ENCODE peak calls at places on chromosomes 2 and 18, in six cellular contexts. Y is left ventricle myocardium inferior; W is CD8-positive, alpha-beta T cell; M is uterus; L is GM20000; O is A549. R is an unnamed sample.

GRCh38 chr18:74861154-74861553 is 263.5 kb downstream of the ZNF407 start:
- DNase-seq in Y (no peak), W (no peak), M (no peak), L (no peak), O (no peak), R (no peak)

GRCh38 chr18:23228102-23229051 is 93.1 kb downstream of the CABLES1 start:
- DNase-seq in Y (peak; percentile 28), W (no peak), M (peak; percentile 65), L (peak; percentile 60), O (no peak), R (no peak)

GRCh38 chr2:113711857-113712256 is 44.6 kb downstream of the SLC35F5 start:
- DNase-seq in Y (no peak), W (no peak), M (no peak), L (no peak), O (no peak), R (no peak)

GRCh38 chr2:104702451-104702850 is 151.5 kb upstream of the POU3F3 start:
- DNase-seq in Y (no peak), W (no peak), M (no peak), L (no peak), O (no peak), R (no peak)

GRCh38 chr2:220473611-220474010 is 846.2 kb downstream of the SLC4A3 start:
- DNase-seq in Y (no peak), W (no peak), M (no peak), L (no peak), O (no peak), R (no peak)

GRCh38 chr2:170500770-170501169 is 214.4 kb upstream of the SP5 start:
- DNase-seq in Y (no peak), W (no peak), M (peak; percentile 71), L (no peak), O (no peak), R (no peak)

GRCh38 chr2:23658466-23658942 is 268.4 kb downstream of the ATAD2B start:
- DNase-seq in Y (peak; percentile 43), W (peak; percentile 17), M (no peak), L (peak; percentile 56), O (no peak), R (no peak)

GRCh38 chr2:240189686-240190085 is 49.2 kb upstream of the OTOS start:
- DNase-seq in Y (no peak), W (no peak), M (no peak), L (no peak), O (no peak), R (no peak)

GRCh38 chr2:36545871-36546416 is 52.0 kb downstream of the FEZ2 start:
- DNase-seq in Y (no peak), W (no peak), M (no peak), L (no peak), O (no peak), R (no peak)

GRCh38 chr2:36540986-36541750 is 56.8 kb downstream of the FEZ2 start:
- DNase-seq in Y (no peak), W (no peak), M (no peak), L (no peak), O (no peak), R (no peak)

GRCh38 chr2:36541891-36542595 is 55.9 kb downstream of the FEZ2 start:
- DNase-seq in Y (no peak), W (no peak), M (no peak), L (no peak), O (no peak), R (no peak)

GRCh38 chr2:36547906-36548305 is 50.1 kb downstream of the FEZ2 start:
- DNase-seq in Y (no peak), W (no peak), M (no peak), L (no peak), O (no peak), R (no peak)

DNA sequence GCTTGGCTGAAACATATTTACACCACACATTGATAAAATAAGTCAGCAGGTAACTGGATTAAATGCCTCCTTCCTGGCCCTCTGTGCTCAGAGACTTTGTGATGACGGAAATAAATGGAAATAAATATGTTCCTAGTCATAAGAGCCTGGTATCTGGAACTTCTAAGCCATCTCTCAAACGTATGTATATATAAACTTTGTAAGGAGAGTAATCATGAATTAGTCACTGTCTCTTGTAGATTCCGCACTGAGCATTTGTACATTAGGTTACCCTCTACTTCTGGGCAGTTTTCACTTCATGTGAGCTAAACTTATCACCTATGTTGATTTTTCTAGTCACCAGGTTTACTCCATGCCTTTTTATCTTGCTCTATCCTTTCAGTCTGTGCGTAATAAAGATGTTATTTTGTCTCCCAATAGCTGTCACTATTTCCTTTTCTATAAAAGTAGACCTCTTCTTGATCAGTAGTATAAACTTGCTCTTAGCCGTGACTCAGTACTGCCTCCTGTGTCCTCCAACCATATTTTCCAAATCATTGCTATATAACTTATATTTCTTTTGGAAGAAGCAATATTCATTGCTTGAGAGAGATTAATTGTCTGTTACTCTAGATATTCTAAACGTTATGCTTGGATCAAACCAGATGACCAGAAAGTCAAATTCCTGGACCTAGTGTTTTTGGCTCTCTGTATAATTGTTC is 53.2 kb downstream of the FEZ2 start:
- DNase-seq in Y (no peak), W (no peak), M (no peak), L (no peak), O (no peak), R (no peak)
- TF ChIP-seq CTCF in Y (peak; percentile 7), W (no peak), M (no peak), L (no peak), O (peak; percentile 42), R (no peak)

DNA sequence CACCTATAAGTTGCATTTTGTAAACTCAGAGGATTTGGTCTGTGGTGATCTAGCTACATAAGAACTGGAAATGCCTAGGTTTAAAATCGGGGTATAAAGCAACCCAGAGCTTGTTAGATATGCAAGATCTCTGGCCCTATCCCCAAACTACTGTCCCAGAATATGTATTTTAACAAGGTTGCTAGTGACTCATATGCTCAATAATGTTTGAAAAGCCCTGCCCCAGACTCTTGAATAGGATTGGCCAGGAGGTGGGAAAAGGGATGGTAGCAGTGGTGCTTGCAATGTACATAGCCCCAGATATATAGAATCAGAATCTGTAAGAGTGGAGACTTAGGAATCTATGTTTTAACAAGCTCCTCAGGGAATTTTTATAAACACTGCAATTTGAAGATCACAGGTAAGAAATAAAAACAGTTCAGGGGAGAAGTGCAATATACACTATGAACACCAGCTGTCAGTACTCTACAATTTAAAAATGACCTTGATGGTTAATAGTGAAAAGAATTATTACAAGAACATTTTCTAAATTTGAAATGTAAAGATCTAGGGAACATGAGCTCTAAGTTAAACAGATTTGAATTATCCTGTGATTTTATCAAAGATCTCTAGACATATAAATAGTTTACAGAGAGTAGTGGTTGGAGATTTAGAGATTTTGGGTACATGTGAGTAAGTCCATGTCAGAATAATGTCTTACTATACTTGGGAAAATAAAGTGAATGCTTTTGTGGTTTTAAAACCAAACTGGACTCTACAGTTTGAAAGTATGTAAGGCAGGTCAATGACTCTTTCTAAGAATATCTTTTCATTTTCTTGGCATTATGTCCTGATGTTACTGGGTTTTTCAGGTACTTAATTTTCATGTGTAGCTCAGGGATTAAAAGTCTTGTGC is 7.7 kb upstream of the MMADHC start:
- DNase-seq in Y (no peak), W (no peak), M (no peak), L (no peak), O (no peak), R (no peak)
- TF ChIP-seq CTCF in Y (no peak), W (no peak), M (no peak), L (no peak), O (peak; percentile 72), R (no peak)

GRCh38 chr18:79379251-79379905 is 16.4 kb upstream of the NFATC1 start:
- DNase-seq in Y (no peak), W (no peak), M (no peak), L (no peak), O (no peak), R (no peak)

GRCh38 chr18:79379931-79380815 is 15.6 kb upstream of the NFATC1 start:
- DNase-seq in Y (no peak), W (no peak), M (no peak), L (no peak), O (no peak), R (no peak)

GRCh38 chr18:79377187-79377891 is 18.4 kb upstream of the NFATC1 start:
- DNase-seq in Y (no peak), W (no peak), M (no peak), L (no peak), O (no peak), R (no peak)

GRCh38 chr18:79380816-79381806 is 14.6 kb upstream of the NFATC1 start:
- DNase-seq in Y (peak; percentile 65), W (peak; percentile 75), M (peak; percentile 74), L (peak; percentile 89), O (peak; percentile 50), R (peak; percentile 63)

DNA sequence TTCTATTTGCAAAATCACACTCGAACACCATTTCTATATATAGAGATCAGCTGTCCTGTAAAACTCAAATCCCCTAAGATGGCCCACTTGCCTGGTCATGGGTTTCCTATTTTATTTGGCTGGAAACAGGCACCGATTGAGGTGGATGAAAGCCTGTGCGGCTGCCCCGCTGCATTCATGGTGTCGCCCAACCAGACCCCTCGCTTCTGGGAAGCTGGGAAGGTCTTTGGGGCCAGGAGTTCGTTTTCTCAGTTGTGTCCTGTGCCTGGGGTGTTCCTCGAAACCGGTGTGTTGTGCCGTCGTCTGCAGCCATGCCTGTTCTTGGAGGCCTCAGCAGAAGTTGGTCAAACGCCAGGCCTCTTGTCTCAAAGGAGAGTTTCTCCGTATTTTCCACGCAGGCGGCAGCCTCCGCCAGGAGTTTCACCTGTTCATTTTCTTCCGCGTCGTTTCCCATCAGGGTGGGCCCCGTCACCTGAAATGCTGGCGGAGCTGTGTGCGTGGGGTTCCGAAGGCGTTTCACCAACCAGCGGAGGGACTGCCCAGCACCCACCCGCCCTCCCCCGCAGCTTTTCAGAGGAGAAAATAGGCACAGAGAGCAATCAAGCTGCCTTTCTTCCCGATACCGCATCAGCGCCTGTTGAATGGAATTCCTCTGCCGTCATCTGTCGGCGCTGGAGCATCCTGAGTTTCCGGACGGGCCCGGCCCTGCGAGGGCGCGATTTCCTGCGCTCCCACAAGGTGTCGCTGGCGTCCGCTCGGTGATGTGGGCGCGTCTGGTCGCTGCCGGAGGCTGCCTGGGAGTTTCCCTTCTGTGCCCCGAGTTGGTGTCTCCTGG is 17.1 kb upstream of the NFATC1 start:
- DNase-seq in Y (peak; percentile 79), W (peak; percentile 81), M (peak; percentile 71), L (peak; percentile 89), O (peak; percentile 48), R (peak; percentile 75)
- TF ChIP-seq CTCF in Y (peak; percentile 97), W (peak; percentile 94), M (peak; percentile 97), L (peak; percentile 89), O (peak; percentile 54), R (peak; percentile 93)

GRCh38 chr2:43192939-43193651 is 33.3 kb downstream of the ZFP36L2 start:
- DNase-seq in Y (no peak), W (no peak), M (no peak), L (no peak), O (no peak), R (no peak)

GRCh38 chr2:43190305-43191052 is 35.9 kb downstream of the ZFP36L2 start:
- DNase-seq in Y (no peak), W (no peak), M (no peak), L (no peak), O (no peak), R (no peak)

GRCh38 chr2:43193652-43193995 is 32.8 kb downstream of the ZFP36L2 start:
- DNase-seq in Y (no peak), W (no peak), M (no peak), L (no peak), O (no peak), R (no peak)

GRCh38 chr2:43193996-43194869 is 32.2 kb downstream of the ZFP36L2 start:
- DNase-seq in Y (no peak), W (no peak), M (no peak), L (peak; percentile 59), O (peak; percentile 89), R (no peak)

DNA sequence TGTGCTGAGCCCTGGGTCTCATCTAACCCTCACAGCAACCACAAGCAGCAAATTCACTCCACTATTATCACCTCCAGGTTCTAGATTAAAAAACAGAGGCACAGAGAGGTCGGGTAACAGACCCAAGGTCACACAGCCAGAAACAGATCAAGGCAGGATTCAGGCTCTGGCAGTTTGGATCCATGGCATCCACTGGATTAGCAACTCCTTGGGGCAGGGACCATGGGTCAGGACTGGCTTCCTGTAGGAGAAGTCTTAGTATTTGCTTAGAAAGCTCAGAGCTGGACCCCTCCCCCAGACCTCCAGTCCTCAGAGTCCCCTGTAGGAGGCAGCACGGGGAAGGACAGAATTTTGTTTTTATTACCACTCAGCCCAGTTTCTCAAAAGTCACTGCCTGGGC is 34.4 kb downstream of the ZFP36L2 start:
- DNase-seq in Y (no peak), W (no peak), M (no peak), L (no peak), O (no peak), R (no peak)
- TF ChIP-seq CTCF in Y (no peak), W (peak; percentile 32), M (no peak), L (peak; percentile 7), O (no peak), R (peak; percentile 41)